ENCODE peak calls at places on chromosomes 5 and 9, in six cellular contexts. U, P, K, Y, W and E are unnamed samples.
A peak's percentile ranks its signal among the peaks of the same experiment; 100 is the strongest.

GRCh38 chr5:74184649-74185048 is 455.9 kb downstream of the ENC1 start:
- DNase-seq in Y (no peak), P (no peak), K (no peak), U (no peak), W (no peak), E (no peak)

GRCh38 chr9:85586684-85587083 is 155.1 kb downstream of the AGTPBP1 start:
- DNase-seq in W (no peak), U (no peak), P (no peak), K (no peak), Y (no peak), E (no peak)

GRCh38 chr9:96139592-96140251 is 162.3 kb downstream of the HSD17B3 start:
- DNase-seq in U (no peak), K (no peak), Y (peak; percentile 97), P (no peak), W (peak; percentile 27), E (peak; percentile 91)

GRCh38 chr9:14661421-14662059 is 31.7 kb downstream of the ZDHHC21 start:
- DNase-seq in K (no peak), Y (peak; percentile 34), W (no peak), P (no peak), U (no peak), E (no peak)

GRCh38 chr5:151020304-151021031 is at the start of gene GPX3:
- DNase-seq in P (peak; percentile 52), K (peak; percentile 10), U (peak; percentile 41), W (peak; percentile 86), Y (peak; percentile 54), E (no peak)

GRCh38 chr9:129552064-129552463 is 68.8 kb downstream of the C9orf50 start:
- DNase-seq in U (no peak), P (no peak), Y (peak; percentile 54), W (no peak), K (no peak), E (no peak)

GRCh38 chr9:133725886-133726285 is 12.3 kb downstream of the SARDH start:
- DNase-seq in P (no peak), W (peak; percentile 5), Y (no peak), K (no peak), U (no peak), E (no peak)

GRCh38 chr9:105979359-105979758 is 285.0 kb downstream of the TMEM38B start:
- DNase-seq in U (no peak), K (no peak), P (no peak), Y (no peak), W (no peak), E (no peak)

GRCh38 chr9:38652044-38652443 is 31.6 kb upstream of the ANKRD18A start:
- DNase-seq in K (no peak), W (no peak), P (no peak), U (no peak), Y (no peak), E (no peak)

GRCh38 chr9:115142090-115142489 is 24.1 kb upstream of the TNC start:
- DNase-seq in W (no peak), P (no peak), K (no peak), Y (no peak), U (no peak), E (no peak)

GRCh38 chr9:120580591-120580896 is 577 bp upstream of the CDK5RAP2 start:
- DNase-seq in W (no peak), U (no peak), Y (no peak), P (no peak), K (no peak), E (no peak)

GRCh38 chr5:375921-376871 is 54.7 kb downstream of the AHRR start:
- DNase-seq in W (no peak), Y (no peak), P (no peak), K (no peak), U (no peak), E (no peak)

GRCh38 chr5:34765662-34766061 is 73.3 kb upstream of the TTC23L start:
- DNase-seq in Y (no peak), K (no peak), P (no peak), U (no peak), W (no peak), E (no peak)

GRCh38 chr9:134235366-134235765 is 71.0 kb upstream of the RNU6ATAC start:
- DNase-seq in K (no peak), P (no peak), U (no peak), Y (no peak), W (no peak), E (no peak)

GRCh38 chr5:168929656-168930055 is 350.5 kb upstream of the PANK3 start:
- DNase-seq in P (no peak), K (no peak), Y (no peak), W (no peak), U (no peak), E (no peak)

GRCh38 chr5:176535101-176535654 is 2.0 kb downstream of the RNF44 start:
- DNase-seq in P (peak; percentile 53), K (peak; percentile 46), U (peak; percentile 44), Y (peak; percentile 19), W (no peak), E (peak; percentile 62)